ENCODE peak calls at places on chromosomes 4 and X, in four cellular contexts. One of them, this sample, is unnamed.

GRCh38 chr4:96183630-96184029 is 343.7 kb downstream of the PDHA2 start:
- DNase-seq in K562: no peak
- DNase-seq in SK-N-SH: no peak
- DNase-seq in HepG2: peak
- DNase-seq in this sample: no peak

GRCh38 chrX:139052461-139052860 is 340.9 kb upstream of the FGF13 start:
- DNase-seq in K562: no peak
- DNase-seq in SK-N-SH: no peak
- DNase-seq in HepG2: no peak
- DNase-seq in this sample: no peak

GRCh38 chr4:53914313-53915016 is 149.9 kb downstream of the CHIC2 start:
- DNase-seq in K562: no peak
- DNase-seq in HepG2: no peak
- DNase-seq in SK-N-SH: no peak
- DNase-seq in this sample: no peak

GRCh38 chr4:88802138-88802537 is 104.5 kb upstream of the NAP1L5 start:
- DNase-seq in SK-N-SH: no peak
- DNase-seq in HepG2: no peak
- DNase-seq in K562: no peak
- DNase-seq in this sample: no peak

GRCh38 chr4:164572877-164573279 is 181.1 kb upstream of the SMIM31 start:
- DNase-seq in SK-N-SH: no peak
- DNase-seq in HepG2: no peak
- DNase-seq in K562: no peak
- DNase-seq in this sample: no peak

GRCh38 chrX:14616301-14616700 is 87.0 kb downstream of the GLRA2 start:
- DNase-seq in HepG2: no peak
- DNase-seq in K562: no peak
- DNase-seq in SK-N-SH: no peak
- DNase-seq in this sample: no peak

GRCh38 chr4:186013404-186014186 is 55.4 kb upstream of the TLR3 start:
- DNase-seq in SK-N-SH: no peak
- DNase-seq in K562: no peak
- DNase-seq in HepG2: no peak
- DNase-seq in this sample: no peak

GRCh38 chr4:6105311-6105911 is 87.2 kb upstream of the C4orf50 start:
- DNase-seq in SK-N-SH: no peak
- DNase-seq in HepG2: no peak
- DNase-seq in K562: no peak
- DNase-seq in this sample: no peak

GRCh38 chrX:107840971-107841370 is 15.3 kb downstream of the MID2 start:
- DNase-seq in SK-N-SH: no peak
- DNase-seq in HepG2: no peak
- DNase-seq in K562: no peak
- DNase-seq in this sample: no peak

GRCh38 chrX:107849747-107850478 is 24.2 kb downstream of the MID2 start:
- DNase-seq in HepG2: no peak
- DNase-seq in K562: no peak
- DNase-seq in SK-N-SH: no peak
- DNase-seq in this sample: no peak

GRCh38 chrX:107851215-107851614 is 25.5 kb downstream of the MID2 start:
- DNase-seq in K562: no peak
- DNase-seq in SK-N-SH: no peak
- DNase-seq in HepG2: no peak
- DNase-seq in this sample: no peak

GRCh38 chrX:107842715-107843400 is 17.2 kb downstream of the MID2 start:
- DNase-seq in HepG2: no peak
- DNase-seq in K562: no peak
- DNase-seq in SK-N-SH: no peak
- DNase-seq in this sample: no peak

GRCh38 chrX:107845625-107846024 is 20.0 kb downstream of the MID2 start:
- DNase-seq in K562: no peak
- DNase-seq in HepG2: no peak
- DNase-seq in SK-N-SH: no peak
- DNase-seq in this sample: no peak
- TF ChIP-seq TAF1 in K562: no peak
- TF ChIP-seq TAF1 in HepG2: no peak
- TF ChIP-seq TAF1 in SK-N-SH: no peak
- TF ChIP-seq TAF1 in this sample: no peak

GRCh38 chrX:124680287-124680686 is 333.9 kb downstream of the SH2D1A start:
- DNase-seq in SK-N-SH: peak
- DNase-seq in K562: no peak
- DNase-seq in HepG2: no peak
- DNase-seq in this sample: no peak

DNA sequence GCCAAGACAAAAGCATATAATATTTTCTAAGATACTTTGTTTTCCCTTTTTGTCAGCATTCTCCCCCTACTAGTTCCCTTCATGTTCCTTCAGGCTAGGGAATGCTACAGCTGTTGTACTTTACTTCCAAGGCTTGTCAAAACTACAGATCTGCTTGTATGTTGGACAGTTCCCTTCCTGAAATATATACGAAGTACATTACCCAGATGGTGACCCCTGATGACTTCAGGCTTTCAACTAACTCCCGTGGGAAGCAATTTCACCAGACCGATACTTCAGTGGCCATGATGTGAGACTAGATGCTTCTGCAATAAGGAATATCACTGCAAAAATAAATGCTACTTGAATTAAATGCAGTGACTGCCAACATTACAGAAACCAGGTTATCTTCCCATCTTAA is 332.8 kb downstream of the SH2D1A start:
- DNase-seq in HepG2: no peak
- DNase-seq in K562: no peak
- DNase-seq in SK-N-SH: peak
- DNase-seq in this sample: no peak
- TF ChIP-seq REST in HepG2: no peak
- TF ChIP-seq REST in K562: no peak
- TF ChIP-seq REST in SK-N-SH: no peak
- TF ChIP-seq REST in this sample: no peak

GRCh38 chr4:182913621-182914020 is 3.6 kb downstream of the DCTD start:
- DNase-seq in HepG2: no peak
- DNase-seq in K562: no peak
- DNase-seq in SK-N-SH: no peak
- DNase-seq in this sample: no peak
- TF ChIP-seq TAF1 in HepG2: no peak
- TF ChIP-seq TAF1 in K562: no peak
- TF ChIP-seq TAF1 in SK-N-SH: no peak
- TF ChIP-seq TAF1 in this sample: no peak

DNA sequence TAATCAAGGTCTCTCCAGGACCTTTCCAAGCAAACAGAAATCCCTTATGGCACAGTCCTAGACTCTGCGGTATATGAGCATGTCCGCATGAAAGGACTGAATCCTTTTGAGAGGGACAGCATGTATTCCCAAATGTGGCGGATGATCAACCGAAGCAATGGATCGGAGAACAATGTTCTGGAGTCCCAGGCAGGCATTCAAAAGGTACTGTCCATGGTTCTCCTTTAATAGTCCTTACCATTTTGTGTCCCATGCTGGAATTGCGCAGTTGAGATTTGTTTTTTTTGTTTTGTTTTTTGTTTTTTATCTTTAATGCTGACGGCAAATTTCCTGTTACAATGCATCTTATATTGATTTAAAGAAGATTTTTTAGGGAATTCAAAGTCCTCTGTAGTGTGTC is 313.3 kb upstream of the ATOH1 start:
- DNase-seq in SK-N-SH: no peak
- DNase-seq in HepG2: no peak
- DNase-seq in K562: no peak
- DNase-seq in this sample: no peak
- TF ChIP-seq REST in SK-N-SH: no peak
- TF ChIP-seq REST in HepG2: no peak
- TF ChIP-seq REST in K562: no peak
- TF ChIP-seq REST in this sample: no peak

DNA sequence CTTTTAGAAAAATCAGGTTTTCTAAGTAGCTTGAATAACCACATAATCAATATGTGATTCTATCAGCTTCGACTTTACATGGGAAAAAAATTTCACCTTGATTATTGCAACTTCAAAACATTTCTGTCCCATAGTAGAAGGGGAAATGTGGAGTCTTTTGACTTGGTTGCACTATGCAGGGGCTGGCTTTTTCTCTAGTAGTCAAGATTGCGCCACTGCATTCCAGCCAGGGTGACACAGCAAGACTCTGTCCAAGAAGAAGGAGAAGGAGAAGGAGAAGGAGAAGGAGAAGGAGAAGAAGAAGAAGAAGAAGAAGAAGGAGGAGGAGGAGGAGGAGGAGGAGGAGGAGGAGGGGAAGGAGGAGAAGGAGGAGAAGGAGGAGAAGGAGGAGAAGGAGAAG is 84.9 kb downstream of the MAML3 start:
- DNase-seq in SK-N-SH: no peak
- DNase-seq in HepG2: no peak
- DNase-seq in K562: no peak
- DNase-seq in this sample: no peak
- TF ChIP-seq TAF1 in SK-N-SH: no peak
- TF ChIP-seq TAF1 in HepG2: no peak
- TF ChIP-seq TAF1 in K562: no peak
- TF ChIP-seq TAF1 in this sample: no peak

GRCh38 chr4:25970241-25970675 is 56.2 kb downstream of the SMIM20 start:
- DNase-seq in SK-N-SH: no peak
- DNase-seq in HepG2: no peak
- DNase-seq in K562: no peak
- DNase-seq in this sample: no peak
- TF ChIP-seq REST in SK-N-SH: no peak
- TF ChIP-seq REST in HepG2: no peak
- TF ChIP-seq REST in K562: no peak
- TF ChIP-seq REST in this sample: no peak

DNA sequence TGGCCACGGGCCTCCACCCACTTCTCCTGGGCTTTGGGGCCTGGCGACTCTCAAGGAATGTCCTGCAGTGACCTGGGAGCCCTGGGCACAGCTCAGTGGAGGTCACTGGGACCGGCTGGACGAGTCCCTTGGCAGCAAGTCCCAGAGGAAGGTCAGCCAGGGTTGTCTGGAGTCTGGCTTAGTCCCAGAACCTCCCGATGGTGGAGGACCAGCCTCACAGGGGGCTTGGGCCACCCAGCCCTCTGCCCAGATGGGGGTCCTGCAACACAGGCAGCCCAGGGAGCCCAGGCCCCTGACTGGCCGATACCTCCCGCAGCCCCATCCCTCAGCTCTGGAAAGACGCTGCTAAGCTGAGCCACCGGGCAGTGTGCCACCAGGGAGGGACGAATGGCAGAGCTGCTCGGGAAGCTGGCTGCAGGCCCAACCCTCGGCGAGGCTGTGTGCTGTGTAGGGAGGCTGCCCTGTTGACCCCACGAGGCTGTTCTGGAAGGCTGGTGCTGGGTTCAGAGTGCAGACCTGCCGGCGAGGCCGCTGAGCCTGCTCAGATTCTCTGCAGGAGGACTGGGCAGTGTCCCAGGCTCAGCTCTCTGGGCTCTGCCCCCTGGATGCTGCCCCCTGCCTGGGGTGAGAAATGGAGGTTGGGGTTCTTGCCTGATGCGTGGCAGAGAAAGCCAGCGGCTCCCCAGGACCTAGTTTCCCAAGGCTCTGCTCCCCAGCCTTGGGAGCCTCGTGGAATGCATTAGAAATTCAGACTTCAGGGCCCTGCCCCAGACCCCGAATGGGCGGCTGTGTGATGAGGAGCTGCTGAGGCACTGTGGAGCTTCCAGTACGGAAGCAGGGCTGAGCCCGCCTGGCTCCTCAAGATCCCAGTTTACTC is 61.7 kb downstream of the ADRA2C start:
- DNase-seq in K562: no peak
- DNase-seq in HepG2: peak
- DNase-seq in SK-N-SH: peak
- DNase-seq in this sample: no peak
- TF ChIP-seq TAF1 in K562: no peak
- TF ChIP-seq TAF1 in HepG2: no peak
- TF ChIP-seq TAF1 in SK-N-SH: no peak
- TF ChIP-seq TAF1 in this sample: no peak